ENCODE peak calls at places on chromosomes 1 and 21, in four cellular contexts. One of them, this sample, is unnamed.

GRCh38 chr1:154819628-154820590 is 50.2 kb downstream of the KCNN3 start:
- DNase-seq in GM23248: peak; percentile 32
- DNase-seq in uterus: no peak
- DNase-seq in fibroblast of pulmonary artery: peak; percentile 8
- DNase-seq in this sample: no peak

GRCh38 chr1:89604414-89604735 is 28.5 kb upstream of the LRRC8C start:
- DNase-seq in GM23248: peak; percentile 57
- DNase-seq in fibroblast of pulmonary artery: no peak
- DNase-seq in uterus: peak; percentile 42
- DNase-seq in this sample: no peak

GRCh38 chr1:209367031-209367813 is 216.3 kb upstream of the CAMK1G start:
- DNase-seq in uterus: no peak
- DNase-seq in GM23248: peak; percentile 44
- DNase-seq in fibroblast of pulmonary artery: peak; percentile 55
- DNase-seq in this sample: no peak

GRCh38 chr1:186564558-186564957 is 103.6 kb upstream of the PDC start:
- DNase-seq in fibroblast of pulmonary artery: peak; percentile 39
- DNase-seq in GM23248: no peak
- DNase-seq in uterus: no peak
- DNase-seq in this sample: no peak

GRCh38 chr1:87149166-87150065 is 179.3 kb upstream of the LMO4 start:
- DNase-seq in GM23248: peak; percentile 78
- DNase-seq in uterus: no peak
- DNase-seq in fibroblast of pulmonary artery: peak; percentile 33
- DNase-seq in this sample: no peak

GRCh38 chr1:224499204-224499603 is 64.6 kb upstream of the WDR26 start:
- DNase-seq in fibroblast of pulmonary artery: no peak
- DNase-seq in uterus: no peak
- DNase-seq in GM23248: peak; percentile 44
- DNase-seq in this sample: no peak

GRCh38 chr1:233349137-233349536 is 21.6 kb downstream of the MAP3K21 start:
- DNase-seq in fibroblast of pulmonary artery: no peak
- DNase-seq in uterus: no peak
- DNase-seq in GM23248: no peak
- DNase-seq in this sample: no peak

GRCh38 chr1:24057171-24057570 is 54.8 kb downstream of the MYOM3 start:
- DNase-seq in uterus: no peak
- DNase-seq in fibroblast of pulmonary artery: no peak
- DNase-seq in GM23248: no peak
- DNase-seq in this sample: no peak

GRCh38 chr1:89257036-89257435 is 15.6 kb downstream of the GBP5 start:
- DNase-seq in fibroblast of pulmonary artery: no peak
- DNase-seq in GM23248: no peak
- DNase-seq in uterus: no peak
- DNase-seq in this sample: no peak

GRCh38 chr1:172903581-172904220 is 147.0 kb downstream of the TNFSF18 start:
- DNase-seq in fibroblast of pulmonary artery: no peak
- DNase-seq in GM23248: peak; percentile 48
- DNase-seq in uterus: no peak
- DNase-seq in this sample: no peak

GRCh38 chr1:209134001-209134400 is 449.5 kb upstream of the CAMK1G start:
- DNase-seq in fibroblast of pulmonary artery: no peak
- DNase-seq in uterus: no peak
- DNase-seq in GM23248: no peak
- DNase-seq in this sample: no peak

GRCh38 chr1:224353975-224354930 is 2.4 kb upstream of the CNIH4 start:
- DNase-seq in uterus: no peak
- DNase-seq in fibroblast of pulmonary artery: no peak
- DNase-seq in GM23248: no peak
- DNase-seq in this sample: no peak

GRCh38 chr1:118223426-118223825 is 38.4 kb upstream of the SPAG17 start:
- DNase-seq in uterus: no peak
- DNase-seq in fibroblast of pulmonary artery: peak; percentile 16
- DNase-seq in GM23248: peak; percentile 52
- DNase-seq in this sample: no peak

GRCh38 chr1:56631901-56632300 is 13.2 kb upstream of the PRKAA2 start:
- DNase-seq in uterus: no peak
- DNase-seq in fibroblast of pulmonary artery: no peak
- DNase-seq in GM23248: no peak
- DNase-seq in this sample: no peak

GRCh38 chr1:67264899-67265298 is 42.8 kb upstream of the IL12RB2 start:
- DNase-seq in GM23248: no peak
- DNase-seq in uterus: no peak
- DNase-seq in fibroblast of pulmonary artery: no peak
- DNase-seq in this sample: no peak
- H3K4me3 ChIP-seq in GM23248: no peak overlapping the region
- H3K4me3 ChIP-seq in uterus: no peak overlapping the region
- H3K4me3 ChIP-seq in fibroblast of pulmonary artery: no peak overlapping the region
- H3K4me3 ChIP-seq in this sample: no peak overlapping the region

DNA sequence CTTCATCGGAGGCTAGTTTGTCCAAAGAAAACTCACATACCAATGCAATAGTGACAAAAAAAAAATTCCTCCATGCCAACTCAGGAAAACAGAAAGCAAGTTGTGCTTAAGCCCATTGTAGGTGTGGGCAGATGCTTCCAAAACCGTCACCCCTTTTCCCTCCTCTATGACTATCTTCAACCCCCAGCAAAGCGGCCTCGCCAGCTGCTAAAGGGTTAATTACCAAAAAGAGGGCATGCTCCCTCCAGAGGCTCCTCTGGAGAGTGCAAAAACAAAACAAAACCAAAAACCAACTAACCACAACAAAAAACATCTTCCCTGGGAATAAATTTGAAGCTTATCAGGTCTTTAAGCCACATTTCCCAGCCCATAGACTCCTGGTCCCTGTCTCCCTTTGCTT is 1.2 kb downstream of the LMOD1 start:
- DNase-seq in uterus: no peak
- DNase-seq in fibroblast of pulmonary artery: no peak
- DNase-seq in GM23248: peak; percentile 55
- DNase-seq in this sample: no peak
- H3K4me3 ChIP-seq in uterus: peak overlapping the region; percentile 63
- H3K4me3 ChIP-seq in fibroblast of pulmonary artery: peak overlapping the region; percentile 23
- H3K4me3 ChIP-seq in GM23248: peak overlapping the region; percentile 85
- H3K4me3 ChIP-seq in this sample: peak overlapping the region; percentile 77

DNA sequence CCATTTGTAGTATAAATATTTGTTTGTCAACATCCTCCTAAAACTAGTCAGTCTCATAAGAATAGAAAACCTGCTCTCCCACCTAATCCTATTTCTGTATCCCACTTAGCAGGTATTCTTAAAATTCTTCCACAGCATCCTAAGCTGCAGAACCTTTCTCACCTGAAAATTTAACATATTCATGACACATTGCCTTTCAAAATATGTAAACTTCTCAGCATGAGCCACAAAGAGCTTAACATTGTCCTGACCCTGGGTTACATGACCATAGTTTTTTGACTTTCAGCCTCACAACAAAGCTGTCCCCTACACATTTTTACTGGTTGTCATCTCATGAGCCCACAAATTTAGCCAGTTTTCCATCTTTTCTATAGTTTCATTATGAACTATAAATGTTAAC is 712.1 kb downstream of the LTN1 start:
- DNase-seq in GM23248: no peak
- DNase-seq in uterus: no peak
- DNase-seq in fibroblast of pulmonary artery: no peak
- DNase-seq in this sample: no peak
- H3K4me3 ChIP-seq in GM23248: no peak overlapping the region
- H3K4me3 ChIP-seq in uterus: no peak overlapping the region
- H3K4me3 ChIP-seq in fibroblast of pulmonary artery: no peak overlapping the region
- H3K4me3 ChIP-seq in this sample: no peak overlapping the region

DNA sequence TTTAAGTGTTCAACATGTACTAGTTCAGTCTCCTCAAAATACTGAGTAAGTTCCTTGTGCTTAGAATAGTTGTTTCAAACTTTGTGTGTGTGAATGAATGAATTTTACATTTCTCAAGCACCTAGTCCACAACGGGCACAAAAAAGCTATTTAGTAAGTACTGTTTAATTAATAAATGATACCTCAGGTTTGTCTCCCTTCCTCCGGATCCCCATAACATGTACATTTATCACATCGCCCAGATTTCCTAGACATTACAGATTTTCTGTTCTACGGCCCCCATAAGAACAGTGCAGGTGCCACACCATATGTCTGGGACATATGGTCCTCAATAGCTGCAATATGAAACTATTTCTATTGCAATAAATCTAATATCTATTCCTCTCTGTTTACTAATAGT is 1.3 kb upstream of the TTF2 start:
- DNase-seq in GM23248: no peak
- DNase-seq in uterus: no peak
- DNase-seq in fibroblast of pulmonary artery: no peak
- DNase-seq in this sample: no peak
- H3K4me3 ChIP-seq in GM23248: no peak overlapping the region
- H3K4me3 ChIP-seq in uterus: no peak overlapping the region
- H3K4me3 ChIP-seq in fibroblast of pulmonary artery: no peak overlapping the region
- H3K4me3 ChIP-seq in this sample: no peak overlapping the region

This sample was measured in aorta.